ENCODE peak calls at places on chromosomes 12 and 14, in eight cellular contexts. One of them, this sample, is unnamed.

GRCh38 chr12:94322346-94322745 is 137.3 kb downstream of the CEP83 start:
- DNase-seq in AG10803: no peak
- DNase-seq in NCI-H1417: no peak
- DNase-seq in DMS153: no peak
- DNase-seq in fibroblast of lung: no peak
- DNase-seq in A172: no peak
- DNase-seq in stimulated activated naive CD8-positive, alpha-beta T cell treated with anti-CD3 and anti-CD28 coated beads, Interleukin-15, amount 100 ng/mL, for 72 hours: no peak
- DNase-seq in GM20000: no peak
- DNase-seq in this sample: no peak

GRCh38 chr14:104091927-104092771 is 6.6 kb downstream of the ASPG start:
- DNase-seq in stimulated activated naive CD8-positive, alpha-beta T cell treated with anti-CD3 and anti-CD28 coated beads, Interleukin-15, amount 100 ng/mL, for 72 hours: no peak
- DNase-seq in NCI-H1417: no peak
- DNase-seq in GM20000: no peak
- DNase-seq in DMS153: no peak
- DNase-seq in AG10803: no peak
- DNase-seq in A172: no peak
- DNase-seq in fibroblast of lung: no peak
- DNase-seq in this sample: no peak

GRCh38 chr12:103247531-103247930 is 248.2 kb downstream of the C12orf42 start:
- DNase-seq in DMS153: no peak
- DNase-seq in stimulated activated naive CD8-positive, alpha-beta T cell treated with anti-CD3 and anti-CD28 coated beads, Interleukin-15, amount 100 ng/mL, for 72 hours: no peak
- DNase-seq in fibroblast of lung: no peak
- DNase-seq in GM20000: no peak
- DNase-seq in NCI-H1417: no peak
- DNase-seq in AG10803: no peak
- DNase-seq in A172: no peak
- DNase-seq in this sample: peak

GRCh38 chr14:75335588-75335987 is 57.0 kb downstream of the FOS start:
- DNase-seq in A172: no peak
- DNase-seq in NCI-H1417: no peak
- DNase-seq in fibroblast of lung: no peak
- DNase-seq in GM20000: no peak
- DNase-seq in DMS153: no peak
- DNase-seq in stimulated activated naive CD8-positive, alpha-beta T cell treated with anti-CD3 and anti-CD28 coated beads, Interleukin-15, amount 100 ng/mL, for 72 hours: peak
- DNase-seq in AG10803: no peak
- DNase-seq in this sample: no peak

GRCh38 chr12:69733638-69734037 is 5.0 kb upstream of the RAB3IP start:
- DNase-seq in A172: no peak
- DNase-seq in fibroblast of lung: no peak
- DNase-seq in GM20000: no peak
- DNase-seq in AG10803: no peak
- DNase-seq in stimulated activated naive CD8-positive, alpha-beta T cell treated with anti-CD3 and anti-CD28 coated beads, Interleukin-15, amount 100 ng/mL, for 72 hours: no peak
- DNase-seq in DMS153: no peak
- DNase-seq in NCI-H1417: no peak
- DNase-seq in this sample: no peak

GRCh38 chr12:62347922-62348650 is 87.9 kb downstream of the USP15 start:
- DNase-seq in DMS153: no peak
- DNase-seq in fibroblast of lung: peak
- DNase-seq in stimulated activated naive CD8-positive, alpha-beta T cell treated with anti-CD3 and anti-CD28 coated beads, Interleukin-15, amount 100 ng/mL, for 72 hours: no peak
- DNase-seq in GM20000: no peak
- DNase-seq in A172: peak
- DNase-seq in AG10803: peak
- DNase-seq in NCI-H1417: no peak
- DNase-seq in this sample: no peak

GRCh38 chr12:15155271-15155670 is 65.9 kb downstream of the RERG start:
- DNase-seq in AG10803: no peak
- DNase-seq in NCI-H1417: peak
- DNase-seq in DMS153: peak
- DNase-seq in stimulated activated naive CD8-positive, alpha-beta T cell treated with anti-CD3 and anti-CD28 coated beads, Interleukin-15, amount 100 ng/mL, for 72 hours: no peak
- DNase-seq in fibroblast of lung: no peak
- DNase-seq in GM20000: no peak
- DNase-seq in A172: no peak
- DNase-seq in this sample: peak

GRCh38 chr12:113794774-113795173 is 171.4 kb downstream of the RBM19 start:
- DNase-seq in DMS153: no peak
- DNase-seq in NCI-H1417: no peak
- DNase-seq in AG10803: no peak
- DNase-seq in stimulated activated naive CD8-positive, alpha-beta T cell treated with anti-CD3 and anti-CD28 coated beads, Interleukin-15, amount 100 ng/mL, for 72 hours: no peak
- DNase-seq in GM20000: no peak
- DNase-seq in A172: no peak
- DNase-seq in fibroblast of lung: no peak
- DNase-seq in this sample: no peak

GRCh38 chr12:5247144-5247543 is 184.8 kb upstream of the NTF3 start:
- DNase-seq in DMS153: no peak
- DNase-seq in AG10803: peak
- DNase-seq in fibroblast of lung: no peak
- DNase-seq in stimulated activated naive CD8-positive, alpha-beta T cell treated with anti-CD3 and anti-CD28 coated beads, Interleukin-15, amount 100 ng/mL, for 72 hours: no peak
- DNase-seq in A172: no peak
- DNase-seq in GM20000: no peak
- DNase-seq in NCI-H1417: no peak
- DNase-seq in this sample: no peak

GRCh38 chr12:121753844-121754264 is 39.6 kb downstream of the RHOF start:
- DNase-seq in DMS153: no peak
- DNase-seq in AG10803: no peak
- DNase-seq in NCI-H1417: no peak
- DNase-seq in fibroblast of lung: no peak
- DNase-seq in A172: no peak
- DNase-seq in stimulated activated naive CD8-positive, alpha-beta T cell treated with anti-CD3 and anti-CD28 coated beads, Interleukin-15, amount 100 ng/mL, for 72 hours: no peak
- DNase-seq in GM20000: no peak
- DNase-seq in this sample: no peak

GRCh38 chr14:76518366-76518765 is 142.4 kb downstream of the ESRRB start:
- DNase-seq in fibroblast of lung: no peak
- DNase-seq in GM20000: no peak
- DNase-seq in A172: no peak
- DNase-seq in AG10803: no peak
- DNase-seq in DMS153: no peak
- DNase-seq in NCI-H1417: no peak
- DNase-seq in stimulated activated naive CD8-positive, alpha-beta T cell treated with anti-CD3 and anti-CD28 coated beads, Interleukin-15, amount 100 ng/mL, for 72 hours: no peak
- DNase-seq in this sample: no peak

GRCh38 chr14:101109981-101110728 is 206.6 kb upstream of the RTL1 start:
- DNase-seq in GM20000: no peak
- DNase-seq in NCI-H1417: peak
- DNase-seq in AG10803: no peak
- DNase-seq in A172: no peak
- DNase-seq in DMS153: no peak
- DNase-seq in fibroblast of lung: no peak
- DNase-seq in stimulated activated naive CD8-positive, alpha-beta T cell treated with anti-CD3 and anti-CD28 coated beads, Interleukin-15, amount 100 ng/mL, for 72 hours: no peak
- DNase-seq in this sample: no peak

GRCh38 chr14:104657563-104658324 is 31.7 kb upstream of the INF2 start:
- DNase-seq in A172: no peak
- DNase-seq in DMS153: no peak
- DNase-seq in GM20000: peak
- DNase-seq in NCI-H1417: no peak
- DNase-seq in stimulated activated naive CD8-positive, alpha-beta T cell treated with anti-CD3 and anti-CD28 coated beads, Interleukin-15, amount 100 ng/mL, for 72 hours: no peak
- DNase-seq in fibroblast of lung: no peak
- DNase-seq in AG10803: no peak
- DNase-seq in this sample: no peak

GRCh38 chr12:107992870-107993451 is 136.1 kb upstream of the WSCD2 start:
- DNase-seq in DMS153: peak
- DNase-seq in NCI-H1417: peak
- DNase-seq in AG10803: peak
- DNase-seq in GM20000: peak
- DNase-seq in stimulated activated naive CD8-positive, alpha-beta T cell treated with anti-CD3 and anti-CD28 coated beads, Interleukin-15, amount 100 ng/mL, for 72 hours: peak
- DNase-seq in fibroblast of lung: peak
- DNase-seq in A172: peak
- DNase-seq in this sample: peak

GRCh38 chr12:32365473-32366064 is 33.8 kb upstream of the FGD4 start:
- DNase-seq in stimulated activated naive CD8-positive, alpha-beta T cell treated with anti-CD3 and anti-CD28 coated beads, Interleukin-15, amount 100 ng/mL, for 72 hours: peak
- DNase-seq in fibroblast of lung: peak
- DNase-seq in DMS153: peak
- DNase-seq in A172: peak
- DNase-seq in NCI-H1417: peak
- DNase-seq in AG10803: peak
- DNase-seq in GM20000: peak
- DNase-seq in this sample: peak

This sample was measured in foreskin keratinocyte.